ENCODE peak calls at places on chromosome 15, in eight cellular contexts. J is adrenal gland; M is H9; V is CD4-positive, alpha-beta T cell; Z is mammary epithelial cell; T is tibial nerve; F is neural crest cell; U is fibroblast of the aortic adventitia. Q is an unnamed sample.
A peak's percentile ranks its signal among the peaks of the same experiment; 100 is the strongest.

GRCh38 chr15:63994073-63994600 is 52.1 kb downstream of the DAPK2 start:
- DNase-seq in J (peak; percentile 16), M (no peak), V (no peak), Z (no peak), T (no peak), F (no peak), U (no peak), Q (no peak)

GRCh38 chr15:92810418-92811138 is 89.5 kb upstream of the CHD2 start:
- DNase-seq in J (peak; percentile 72), M (no peak), V (no peak), Z (peak; percentile 75), T (peak; percentile 85), F (peak; percentile 36), U (peak; percentile 61), Q (peak; percentile 87)

GRCh38 chr15:72175186-72176044 is 22.2 kb downstream of the GRAMD2A start:
- DNase-seq in J (no peak), M (no peak), V (no peak), Z (no peak), T (no peak), F (no peak), U (no peak), Q (no peak)

GRCh38 chr15:27272446-27272845 is 301.5 kb downstream of the GABRG3 start:
- DNase-seq in J (no peak), M (no peak), V (no peak), Z (no peak), T (no peak), F (no peak), U (no peak), Q (no peak)

GRCh38 chr15:31197497-31198414 is 96.2 kb upstream of the TRPM1 start:
- DNase-seq in J (no peak), M (peak; percentile 84), V (peak; percentile 40), Z (no peak), T (no peak), F (no peak), U (no peak), Q (peak; percentile 20)

GRCh38 chr15:77419050-77419835 is 661 bp downstream of the PEAK1 start:
- DNase-seq in J (peak; percentile 26), M (peak; percentile 41), V (peak; percentile 12), Z (peak; percentile 21), T (no peak), F (peak; percentile 35), U (peak; percentile 66), Q (peak; percentile 23)

GRCh38 chr15:77603616-77604406 is 28.9 kb downstream of the LINGO1 start:
- DNase-seq in J (no peak), M (no peak), V (no peak), Z (no peak), T (no peak), F (no peak), U (no peak), Q (no peak)

GRCh38 chr15:91146728-91147127 is 46.7 kb downstream of the SV2B start:
- DNase-seq in J (no peak), M (no peak), V (no peak), Z (peak; percentile 16), T (no peak), F (no peak), U (no peak), Q (no peak)

GRCh38 chr15:66755298-66756068 is 53.4 kb downstream of the SMAD6 start:
- DNase-seq in J (no peak), M (no peak), V (no peak), Z (no peak), T (no peak), F (no peak), U (no peak), Q (no peak)

GRCh38 chr15:63291507-63291906 is 14.1 kb downstream of the APH1B start:
- DNase-seq in J (no peak), M (no peak), V (no peak), Z (peak; percentile 21), T (no peak), F (no peak), U (peak; percentile 87), Q (no peak)

GRCh38 chr15:78302579-78302978 is 3.2 kb upstream of the SKIC8 start:
- DNase-seq in J (no peak), M (no peak), V (no peak), Z (peak; percentile 74), T (no peak), F (no peak), U (peak; percentile 88), Q (peak; percentile 48)

GRCh38 chr15:31342781-31343626 is 16.4 kb downstream of the KLF13 start:
- DNase-seq in J (no peak), M (peak; percentile 59), V (no peak), Z (no peak), T (no peak), F (no peak), U (no peak), Q (no peak)

GRCh38 chr15:50182233-50183013 is 427 bp downstream of the SLC27A2 start:
- DNase-seq in J (peak; percentile 26), M (peak; percentile 51), V (no peak), Z (peak; percentile 47), T (no peak), F (no peak), U (peak; percentile 10), Q (peak; percentile 41)

GRCh38 chr15:28101983-28102441 is 2.9 kb upstream of the OCA2 start:
- DNase-seq in J (no peak), M (peak; percentile 26), V (no peak), Z (no peak), T (no peak), F (no peak), U (no peak), Q (no peak)

GRCh38 chr15:31228980-31229826 is 97.4 kb upstream of the KLF13 start:
- DNase-seq in J (no peak), M (peak; percentile 80), V (no peak), Z (no peak), T (no peak), F (no peak), U (no peak), Q (peak; percentile 19)

GRCh38 chr15:66095871-66096710 is 157.5 kb downstream of the MEGF11 start:
- DNase-seq in J (no peak), M (no peak), V (no peak), Z (no peak), T (no peak), F (no peak), U (no peak), Q (no peak)

DNA sequence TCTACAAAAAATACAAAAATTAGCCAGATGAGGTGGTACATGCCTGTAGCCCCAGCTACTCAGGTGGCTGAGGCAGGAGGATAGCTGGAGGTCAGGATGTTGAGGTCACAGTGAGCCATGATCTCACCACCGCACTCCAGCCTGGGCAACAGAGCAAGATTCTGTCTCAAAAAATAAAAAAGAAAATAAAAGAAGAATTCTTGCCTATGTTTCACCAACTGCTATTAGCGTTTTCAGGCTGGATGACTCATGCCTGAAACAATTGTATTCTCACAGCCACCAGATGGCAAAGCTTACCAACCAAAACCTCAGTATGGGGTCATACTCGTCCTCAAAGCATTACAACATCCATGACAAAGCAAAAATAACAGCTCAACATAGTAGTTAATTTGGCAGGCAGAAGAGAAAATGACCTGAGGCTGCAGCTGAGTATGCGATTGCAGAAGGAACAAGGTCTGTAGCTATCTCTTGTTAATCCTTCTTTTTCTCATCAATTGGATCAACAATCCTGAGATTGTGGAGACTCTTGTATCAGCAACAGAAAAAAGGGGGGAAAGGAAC is 52.2 kb downstream of the TP53BP1 start:
- DNase-seq in J (peak; percentile 82), M (peak; percentile 45), V (no peak), Z (peak; percentile 95), T (no peak), F (no peak), U (peak; percentile 99), Q (peak; percentile 97)
- TF ChIP-seq CTCF in J (peak; percentile 89), M (no peak), V (peak; percentile 21), Z (peak; percentile 75), T (peak; percentile 31), F (peak; percentile 55), U (peak; percentile 55), Q (peak; percentile 61)

GRCh38 chr15:57640935-57641682 is 49.4 kb downstream of the MYZAP start:
- DNase-seq in J (peak; percentile 27), M (no peak), V (no peak), Z (peak; percentile 30), T (no peak), F (peak; percentile 5), U (peak; percentile 32), Q (peak; percentile 51)
- TF ChIP-seq CTCF in J (peak; percentile 32), M (peak; percentile 70), V (peak; percentile 27), Z (peak; percentile 41), T (no peak), F (peak; percentile 52), U (peak; percentile 49), Q (peak; percentile 8)

GRCh38 chr15:65044724-65045481 is at the start of gene SLC51B:
- DNase-seq in J (peak; percentile 74), M (no peak), V (no peak), Z (no peak), T (no peak), F (no peak), U (no peak), Q (no peak)
- TF ChIP-seq CTCF in J (no peak), M (no peak), V (no peak), Z (no peak), T (no peak), F (no peak), U (no peak), Q (no peak)

GRCh38 chr15:41661078-41661528 is 898 bp downstream of the MGA start:
- DNase-seq in J (no peak), M (no peak), V (no peak), Z (no peak), T (no peak), F (no peak), U (no peak), Q (no peak)

GRCh38 chr15:41659190-41659589 is 1.0 kb upstream of the MGA start:
- DNase-seq in J (no peak), M (no peak), V (no peak), Z (no peak), T (no peak), F (no peak), U (no peak), Q (no peak)

GRCh38 chr15:41659855-41660234 is 360 bp upstream of the MGA start:
- DNase-seq in J (peak; percentile 28), M (no peak), V (no peak), Z (peak; percentile 6), T (no peak), F (no peak), U (no peak), Q (no peak)

GRCh38 chr15:41661529-41662225 is 1.5 kb downstream of the MGA start:
- DNase-seq in J (peak; percentile 90), M (peak; percentile 95), V (peak; percentile 47), Z (peak; percentile 62), T (peak; percentile 32), F (peak; percentile 53), U (peak; percentile 70), Q (peak; percentile 59)

DNA sequence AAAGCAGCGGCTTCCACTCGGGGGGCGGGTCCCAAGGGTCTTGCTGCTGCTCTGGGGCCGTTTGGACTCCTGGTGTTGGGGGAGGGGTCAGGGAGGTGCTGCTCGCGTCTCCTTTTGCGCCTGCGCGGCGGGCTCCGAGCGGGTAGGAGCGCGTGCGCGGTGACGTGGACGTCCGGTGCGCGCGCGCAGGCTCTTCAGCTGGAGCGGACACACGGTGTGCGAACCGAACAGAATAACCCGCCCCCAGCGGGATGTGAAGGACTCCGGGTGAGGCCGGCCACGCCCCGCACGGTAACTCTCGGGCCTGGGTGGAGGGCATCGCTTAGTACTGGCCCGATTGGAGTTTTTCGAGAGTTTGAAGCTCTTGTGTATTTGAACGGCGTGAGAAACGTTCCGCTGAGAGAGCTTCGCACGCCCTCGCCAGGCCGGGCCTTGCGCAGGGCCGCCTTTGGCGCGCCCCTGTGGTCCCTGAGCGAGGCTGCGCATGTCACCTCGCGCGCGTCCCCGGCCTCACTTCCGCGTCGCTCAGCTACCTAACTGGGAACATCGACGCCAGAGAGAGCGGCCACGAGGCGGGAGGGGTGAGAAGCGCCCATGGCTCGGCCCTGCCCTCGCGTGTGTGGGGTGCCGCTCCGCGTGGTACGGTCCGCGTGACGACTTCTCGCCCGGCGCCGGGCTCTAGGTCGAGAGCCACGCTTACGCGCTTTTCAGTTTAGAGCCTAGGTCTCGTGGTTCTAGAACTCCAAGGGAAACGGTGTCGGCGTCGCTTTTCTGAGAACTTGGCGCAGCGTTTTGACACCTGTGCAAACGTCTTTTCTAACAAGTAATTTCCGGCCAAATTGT is at the start of gene MGA:
- DNase-seq in J (peak; percentile 94), M (peak; percentile 95), V (peak; percentile 86), Z (peak; percentile 89), T (peak; percentile 75), F (peak; percentile 78), U (peak; percentile 92), Q (peak; percentile 18)
- TF ChIP-seq CTCF in J (no peak), M (peak; percentile 29), V (no peak), Z (no peak), T (no peak), F (peak; percentile 19), U (peak; percentile 1), Q (no peak)

Q was measured in MCF 10A.